ENCODE peak calls at places on chromosomes 5 and 9, in six cellular contexts. One of them, this sample, is unnamed.

GRCh38 chr5:109225695-109226094 is 184.1 kb downstream of the PJA2 start:
- DNase-seq in PC-3: no peak
- DNase-seq in HCT116: no peak
- DNase-seq in MM.1S: no peak
- DNase-seq in neural progenitor cell: no peak
- DNase-seq in SK-N-SH: no peak
- DNase-seq in this sample: no peak

GRCh38 chr5:83865579-83865978 is 144.9 kb upstream of the HAPLN1 start:
- DNase-seq in PC-3: no peak
- DNase-seq in HCT116: no peak
- DNase-seq in MM.1S: no peak
- DNase-seq in neural progenitor cell: no peak
- DNase-seq in SK-N-SH: no peak
- DNase-seq in this sample: no peak

GRCh38 chr9:114371986-114372917 is 15.5 kb downstream of the AKNA start:
- DNase-seq in PC-3: peak; percentile 76
- DNase-seq in HCT116: no peak
- DNase-seq in MM.1S: peak; percentile 73
- DNase-seq in neural progenitor cell: no peak
- DNase-seq in SK-N-SH: peak; percentile 77
- DNase-seq in this sample: peak; percentile 13

GRCh38 chr5:108382784-108383358 is 973 bp upstream of the FBXL17 start:
- DNase-seq in PC-3: no peak
- DNase-seq in HCT116: no peak
- DNase-seq in MM.1S: peak; percentile 72
- DNase-seq in neural progenitor cell: peak; percentile 2
- DNase-seq in SK-N-SH: peak; percentile 9
- DNase-seq in this sample: peak; percentile 62

GRCh38 chr9:36151306-36152210 is 15.0 kb downstream of the GLIPR2 start:
- DNase-seq in PC-3: peak; percentile 14
- DNase-seq in HCT116: no peak
- DNase-seq in MM.1S: peak; percentile 94
- DNase-seq in neural progenitor cell: no peak
- DNase-seq in SK-N-SH: no peak
- DNase-seq in this sample: peak; percentile 77

GRCh38 chr5:60349891-60350415 is 350.0 kb downstream of the DEPDC1B start:
- DNase-seq in PC-3: no peak
- DNase-seq in HCT116: no peak
- DNase-seq in MM.1S: no peak
- DNase-seq in neural progenitor cell: no peak
- DNase-seq in SK-N-SH: no peak
- DNase-seq in this sample: no peak

GRCh38 chr5:62592558-62592957 is 13.9 kb downstream of the LRRC70 start:
- DNase-seq in PC-3: no peak
- DNase-seq in HCT116: no peak
- DNase-seq in MM.1S: no peak
- DNase-seq in neural progenitor cell: no peak
- DNase-seq in SK-N-SH: no peak
- DNase-seq in this sample: no peak

GRCh38 chr5:81530919-81531318 is 137.0 kb upstream of the ACOT12 start:
- DNase-seq in PC-3: no peak
- DNase-seq in HCT116: no peak
- DNase-seq in MM.1S: no peak
- DNase-seq in neural progenitor cell: no peak
- DNase-seq in SK-N-SH: no peak
- DNase-seq in this sample: no peak

GRCh38 chr5:96566775-96567174 is 95.4 kb upstream of the CAST start:
- DNase-seq in PC-3: no peak
- DNase-seq in HCT116: no peak
- DNase-seq in MM.1S: peak; percentile 66
- DNase-seq in neural progenitor cell: no peak
- DNase-seq in SK-N-SH: no peak
- DNase-seq in this sample: no peak

GRCh38 chr5:136194611-136195010 is 1.6 kb upstream of the SMIM32 start:
- DNase-seq in PC-3: no peak
- DNase-seq in HCT116: no peak
- DNase-seq in MM.1S: no peak
- DNase-seq in neural progenitor cell: no peak
- DNase-seq in SK-N-SH: peak; percentile 9
- DNase-seq in this sample: no peak

GRCh38 chr5:137146402-137146889 is 352.7 kb downstream of the SPOCK1 start:
- DNase-seq in PC-3: peak; percentile 74
- DNase-seq in HCT116: peak; percentile 8
- DNase-seq in MM.1S: no peak
- DNase-seq in neural progenitor cell: no peak
- DNase-seq in SK-N-SH: no peak
- DNase-seq in this sample: peak; percentile 100

GRCh38 chr9:135681161-135681560 is 18.1 kb downstream of the LCN9 start:
- DNase-seq in PC-3: no peak
- DNase-seq in HCT116: no peak
- DNase-seq in MM.1S: no peak
- DNase-seq in neural progenitor cell: no peak
- DNase-seq in SK-N-SH: no peak
- DNase-seq in this sample: no peak

GRCh38 chr5:91146221-91146620 is 236.9 kb downstream of the ARRDC3 start:
- DNase-seq in PC-3: no peak
- DNase-seq in HCT116: no peak
- DNase-seq in MM.1S: no peak
- DNase-seq in neural progenitor cell: no peak
- DNase-seq in SK-N-SH: no peak
- DNase-seq in this sample: peak; percentile 23

GRCh38 chr9:102461441-102461840 is 533.7 kb upstream of the CYLC2 start:
- DNase-seq in PC-3: no peak
- DNase-seq in HCT116: no peak
- DNase-seq in MM.1S: no peak
- DNase-seq in neural progenitor cell: no peak
- DNase-seq in SK-N-SH: no peak
- DNase-seq in this sample: no peak

GRCh38 chr5:157748740-157749461 is 5.4 kb downstream of the LSM11 start:
- DNase-seq in PC-3: peak; percentile 91
- DNase-seq in HCT116: no peak
- DNase-seq in MM.1S: no peak
- DNase-seq in neural progenitor cell: no peak
- DNase-seq in SK-N-SH: no peak
- DNase-seq in this sample: peak; percentile 89

DNA sequence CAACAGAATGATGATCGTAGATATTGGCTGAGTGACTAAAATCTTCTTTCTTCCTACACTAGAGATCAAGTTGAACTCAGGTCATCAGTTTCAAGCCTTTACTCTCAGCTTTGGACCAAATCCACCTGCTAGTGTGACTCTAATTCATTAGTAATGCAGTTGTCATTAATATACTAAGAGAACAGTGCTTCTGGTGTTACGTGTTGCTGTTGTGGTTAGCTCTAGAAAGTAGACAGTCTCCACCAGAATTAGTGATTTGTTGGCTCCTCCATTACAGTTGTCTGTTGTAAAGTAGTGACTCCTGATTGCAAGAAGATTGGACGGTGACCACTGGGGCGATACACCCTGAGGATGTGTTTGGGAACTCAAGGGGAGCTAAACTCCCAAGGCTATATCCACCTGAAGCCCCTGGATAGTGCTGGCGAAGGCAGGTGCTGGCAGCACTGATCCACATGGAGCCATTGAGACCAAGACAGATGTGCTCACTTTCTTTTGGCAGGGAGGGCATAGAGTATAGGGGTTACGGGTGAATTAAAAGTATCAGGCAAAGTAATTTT is 3.1 kb downstream of the CAMK4 start:
- DNase-seq in PC-3: no peak
- DNase-seq in HCT116: no peak
- DNase-seq in MM.1S: no peak
- DNase-seq in neural progenitor cell: no peak
- DNase-seq in SK-N-SH: no peak
- DNase-seq in this sample: no peak
- TF ChIP-seq EZH2phosphoT487 in PC-3: no peak
- TF ChIP-seq EZH2phosphoT487 in HCT116: no peak
- TF ChIP-seq EZH2phosphoT487 in MM.1S: no peak
- TF ChIP-seq EZH2phosphoT487 in neural progenitor cell: no peak
- TF ChIP-seq EZH2phosphoT487 in SK-N-SH: no peak
- TF ChIP-seq EZH2phosphoT487 in this sample: no peak

DNA sequence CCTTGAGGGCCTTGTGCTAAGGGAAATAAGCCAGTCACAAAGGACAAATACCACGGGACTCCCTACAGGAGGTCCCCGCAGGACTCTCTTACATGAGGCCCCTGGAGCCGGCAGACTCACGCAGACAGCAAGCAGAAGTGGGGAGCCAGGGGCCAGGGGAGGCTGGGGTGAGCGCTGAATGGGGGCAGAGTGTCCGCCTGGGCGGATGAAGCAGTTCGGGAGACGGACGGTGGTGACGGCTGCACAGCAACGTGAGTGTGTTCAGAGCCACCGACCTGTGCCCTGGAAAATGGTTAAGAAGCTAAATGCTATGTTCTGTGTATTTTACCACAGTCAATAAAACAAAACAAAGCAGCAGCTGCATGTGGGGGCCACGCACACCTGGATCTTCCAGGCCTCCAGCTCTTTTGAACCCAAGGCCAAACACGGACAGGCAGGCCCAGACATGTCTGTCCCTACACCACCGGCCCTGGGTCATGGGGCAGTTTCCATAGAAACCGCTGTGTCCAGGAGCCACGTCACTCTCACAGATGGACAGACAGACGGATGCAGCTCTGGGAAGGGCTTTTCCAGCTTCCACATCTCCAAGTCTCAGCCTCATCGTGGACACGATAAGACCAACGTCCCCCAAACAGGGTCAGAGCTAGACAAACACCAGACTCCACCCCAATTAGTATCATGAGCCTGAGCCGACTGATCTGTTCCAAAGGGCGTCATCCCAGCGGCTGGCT is 103.9 kb downstream of the VAV2 start:
- DNase-seq in PC-3: no peak
- DNase-seq in HCT116: no peak
- DNase-seq in MM.1S: no peak
- DNase-seq in neural progenitor cell: peak; percentile 37
- DNase-seq in SK-N-SH: peak; percentile 79
- DNase-seq in this sample: no peak
- H3K4me1 ChIP-seq in PC-3: peaks cover 11% of the 10 kb centered on the region
- H3K4me1 ChIP-seq in HCT116: peaks cover 8% of the 10 kb centered on the region
- H3K4me1 ChIP-seq in MM.1S: no peaks in the 10 kb centered on the region
- H3K4me1 ChIP-seq in neural progenitor cell: peaks cover 49% of the 10 kb centered on the region
- H3K4me1 ChIP-seq in SK-N-SH: peaks cover 73% of the 10 kb centered on the region
- H3K4me1 ChIP-seq in this sample: no peaks in the 10 kb centered on the region

GRCh38 chr5:36402512-36402906 is 100.8 kb upstream of the RANBP3L start:
- DNase-seq in PC-3: no peak
- DNase-seq in HCT116: no peak
- DNase-seq in MM.1S: no peak
- DNase-seq in neural progenitor cell: no peak
- DNase-seq in SK-N-SH: no peak
- DNase-seq in this sample: peak; percentile 11
- H3K9ac ChIP-seq in PC-3: no peak overlapping the region
- H3K9ac ChIP-seq in HCT116: no peak overlapping the region
- H3K9ac ChIP-seq in MM.1S: no peak overlapping the region
- H3K9ac ChIP-seq in neural progenitor cell: no peak overlapping the region
- H3K9ac ChIP-seq in SK-N-SH: no peak overlapping the region
- H3K9ac ChIP-seq in this sample: no peak overlapping the region

DNA sequence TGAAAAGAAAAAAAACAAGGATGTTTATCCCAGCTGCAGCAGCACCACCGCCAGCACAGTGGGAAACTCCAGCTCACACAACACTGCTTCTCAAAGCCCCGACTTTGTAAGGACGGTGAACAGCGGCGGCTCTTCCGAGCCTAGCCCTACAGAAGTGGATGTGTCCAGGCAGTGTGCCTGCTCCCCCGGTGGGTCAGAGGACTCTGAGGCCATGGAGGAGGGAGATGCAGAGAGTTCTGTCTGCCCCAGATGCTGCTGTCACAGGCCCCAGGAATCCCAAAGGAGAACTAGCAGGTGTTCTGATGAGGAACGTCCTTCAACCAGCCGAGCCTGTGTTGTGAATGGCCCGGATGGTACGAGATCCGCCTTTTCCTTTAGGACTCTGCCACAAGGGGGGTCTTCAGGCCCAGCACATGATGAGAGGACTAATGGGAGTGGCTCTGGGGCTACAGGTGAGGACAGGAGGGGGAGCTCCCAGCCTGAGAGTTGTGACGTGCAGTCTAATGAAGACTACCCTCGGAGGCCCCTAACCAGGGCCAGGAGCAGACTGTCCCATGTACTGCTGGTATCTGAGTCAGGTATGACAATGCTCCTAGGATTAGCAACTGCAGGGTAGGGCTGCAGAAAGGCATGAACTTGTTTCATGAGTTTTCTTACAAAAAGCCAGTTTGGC is 43.7 kb downstream of the FBXO38 start:
- DNase-seq in PC-3: no peak
- DNase-seq in HCT116: no peak
- DNase-seq in MM.1S: no peak
- DNase-seq in neural progenitor cell: no peak
- DNase-seq in SK-N-SH: no peak
- DNase-seq in this sample: no peak
- TF ChIP-seq EZH2phosphoT487 in PC-3: no peak
- TF ChIP-seq EZH2phosphoT487 in HCT116: no peak
- TF ChIP-seq EZH2phosphoT487 in MM.1S: no peak
- TF ChIP-seq EZH2phosphoT487 in neural progenitor cell: no peak
- TF ChIP-seq EZH2phosphoT487 in SK-N-SH: no peak
- TF ChIP-seq EZH2phosphoT487 in this sample: no peak

GRCh38 chr5:116439891-116440290 is 134.7 kb downstream of the SEMA6A start:
- DNase-seq in PC-3: no peak
- DNase-seq in HCT116: no peak
- DNase-seq in MM.1S: no peak
- DNase-seq in neural progenitor cell: no peak
- DNase-seq in SK-N-SH: no peak
- DNase-seq in this sample: no peak

GRCh38 chr5:116441223-116441622 is 133.4 kb downstream of the SEMA6A start:
- DNase-seq in PC-3: peak; percentile 6
- DNase-seq in HCT116: no peak
- DNase-seq in MM.1S: peak; percentile 26
- DNase-seq in neural progenitor cell: peak; percentile 44
- DNase-seq in SK-N-SH: no peak
- DNase-seq in this sample: no peak

GRCh38 chr5:116442095-116442534 is 132.5 kb downstream of the SEMA6A start:
- DNase-seq in PC-3: peak; percentile 80
- DNase-seq in HCT116: no peak
- DNase-seq in MM.1S: no peak
- DNase-seq in neural progenitor cell: no peak
- DNase-seq in SK-N-SH: peak; percentile 49
- DNase-seq in this sample: peak; percentile 36

GRCh38 chr5:116438979-116439554 is 135.6 kb downstream of the SEMA6A start:
- DNase-seq in PC-3: no peak
- DNase-seq in HCT116: no peak
- DNase-seq in MM.1S: no peak
- DNase-seq in neural progenitor cell: no peak
- DNase-seq in SK-N-SH: no peak
- DNase-seq in this sample: no peak

GRCh38 chr5:116440329-116440895 is 134.2 kb downstream of the SEMA6A start:
- DNase-seq in PC-3: no peak
- DNase-seq in HCT116: no peak
- DNase-seq in MM.1S: no peak
- DNase-seq in neural progenitor cell: no peak
- DNase-seq in SK-N-SH: no peak
- DNase-seq in this sample: no peak
- H3K4me1 ChIP-seq in PC-3: peaks cover 16% of the 10 kb centered on the region
- H3K4me1 ChIP-seq in HCT116: no peaks in the 10 kb centered on the region
- H3K4me1 ChIP-seq in MM.1S: no peaks in the 10 kb centered on the region
- H3K4me1 ChIP-seq in neural progenitor cell: peaks cover 77% of the 10 kb centered on the region
- H3K4me1 ChIP-seq in SK-N-SH: peaks cover 42% of the 10 kb centered on the region
- H3K4me1 ChIP-seq in this sample: no peaks in the 10 kb centered on the region

This sample was measured in GM23248.